ENCODE peak calls at places on chromosomes 11 and 22, in six cellular contexts. Q, J, H, K, N and Z are unnamed samples.

GRCh38 chr11:97739892-97740782 is 1280.6 kb upstream of the CNTN5 start:
- DNase-seq in Q (no peak), J (no peak), H (no peak), K (no peak), N (peak; percentile 94), Z (no peak)

GRCh38 chr11:84969103-84969502 is 658.0 kb downstream of the DLG2 start:
- DNase-seq in Q (no peak), J (no peak), H (peak; percentile 12), K (no peak), N (peak; percentile 0), Z (no peak)

GRCh38 chr11:69799582-69799981 is 19.6 kb downstream of the FGF3 start:
- DNase-seq in Q (no peak), J (no peak), H (no peak), K (no peak), N (peak; percentile 11), Z (no peak)

GRCh38 chr11:74686792-74687191 is 44.4 kb downstream of the CHRDL2 start:
- DNase-seq in Q (no peak), J (no peak), H (no peak), K (no peak), N (peak; percentile 63), Z (no peak)

GRCh38 chr11:13016415-13016814 is 7.3 kb downstream of the RASSF10 start:
- DNase-seq in Q (no peak), J (no peak), H (no peak), K (no peak), N (no peak), Z (no peak)

GRCh38 chr11:12245549-12245986 is 131.8 kb upstream of the PARVA start:
- DNase-seq in Q (no peak), J (no peak), H (peak; percentile 46), K (no peak), N (no peak), Z (no peak)

GRCh38 chr11:27718853-27719574 is 18.8 kb upstream of the BDNF start:
- DNase-seq in Q (no peak), J (no peak), H (no peak), K (peak; percentile 45), N (peak; percentile 55), Z (no peak)

GRCh38 chr22:38238519-38239051 is 34.2 kb downstream of the TMEM184B start:
- DNase-seq in Q (no peak), J (no peak), H (peak; percentile 78), K (no peak), N (peak; percentile 75), Z (no peak)

GRCh38 chr11:118853693-118854092 is 30.0 kb upstream of the CXCR5 start:
- DNase-seq in Q (no peak), J (no peak), H (no peak), K (no peak), N (no peak), Z (no peak)

GRCh38 chr11:21811572-21811971 is 381.3 kb upstream of the ANO5 start:
- DNase-seq in Q (no peak), J (no peak), H (no peak), K (no peak), N (no peak), Z (no peak)

GRCh38 chr11:93700830-93701229 is 39.3 kb downstream of the CEP295 start:
- DNase-seq in Q (no peak), J (no peak), H (no peak), K (no peak), N (peak; percentile 55), Z (no peak)

GRCh38 chr11:68704887-68705286 is 20.5 kb downstream of the GAL start:
- DNase-seq in Q (no peak), J (no peak), H (no peak), K (no peak), N (no peak), Z (no peak)

GRCh38 chr11:18754308-18754707 is 28.3 kb upstream of the IGSF22 start:
- DNase-seq in Q (no peak), J (no peak), H (no peak), K (no peak), N (no peak), Z (no peak)

DNA sequence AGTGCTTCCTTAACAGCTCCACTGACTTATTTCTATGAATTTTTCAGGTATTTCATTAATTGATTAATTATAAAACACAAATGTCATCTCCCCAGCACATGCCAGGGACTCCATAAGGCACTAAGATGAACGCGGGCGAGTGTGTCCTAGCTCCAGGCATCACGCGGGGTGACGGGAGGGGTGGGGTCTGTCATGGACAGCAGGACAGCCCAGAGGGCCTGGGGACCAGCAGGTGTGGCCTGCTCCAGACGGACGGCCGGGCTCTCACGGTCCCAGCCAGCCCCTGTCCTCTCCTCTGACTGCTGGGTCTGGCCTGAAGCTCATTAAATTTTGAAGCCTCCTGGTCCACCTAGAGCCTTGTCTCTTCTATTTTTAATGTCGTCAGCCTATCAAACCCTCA is 531.1 kb downstream of the BRD1 start:
- DNase-seq in Q (no peak), J (no peak), H (no peak), K (no peak), N (no peak), Z (no peak)
- TF ChIP-seq CTCF in Q (no peak), J (no peak), H (no peak), K (no peak), N (no peak), Z (no peak)

GRCh38 chr11:95545116-95545875 is 244.3 kb downstream of the FAM76B start:
- DNase-seq in Q (no peak), J (no peak), H (no peak), K (no peak), N (no peak), Z (no peak)
- TF ChIP-seq CTCF in Q (no peak), J (no peak), H (no peak), K (no peak), N (peak; percentile 4), Z (no peak)

GRCh38 chr11:45250035-45250693 is 36.0 kb downstream of the SYT13 start:
- DNase-seq in Q (no peak), J (no peak), H (peak; percentile 23), K (no peak), N (peak; percentile 17), Z (no peak)

GRCh38 chr11:45254070-45254469 is 32.1 kb downstream of the SYT13 start:
- DNase-seq in Q (no peak), J (no peak), H (no peak), K (no peak), N (no peak), Z (no peak)

GRCh38 chr11:45252134-45252856 is 33.8 kb downstream of the SYT13 start:
- DNase-seq in Q (peak; percentile 45), J (peak; percentile 52), H (peak; percentile 70), K (peak; percentile 68), N (peak; percentile 35), Z (peak; percentile 71)

GRCh38 chr11:45252877-45253276 is 33.3 kb downstream of the SYT13 start:
- DNase-seq in Q (no peak), J (no peak), H (no peak), K (no peak), N (no peak), Z (no peak)

DNA sequence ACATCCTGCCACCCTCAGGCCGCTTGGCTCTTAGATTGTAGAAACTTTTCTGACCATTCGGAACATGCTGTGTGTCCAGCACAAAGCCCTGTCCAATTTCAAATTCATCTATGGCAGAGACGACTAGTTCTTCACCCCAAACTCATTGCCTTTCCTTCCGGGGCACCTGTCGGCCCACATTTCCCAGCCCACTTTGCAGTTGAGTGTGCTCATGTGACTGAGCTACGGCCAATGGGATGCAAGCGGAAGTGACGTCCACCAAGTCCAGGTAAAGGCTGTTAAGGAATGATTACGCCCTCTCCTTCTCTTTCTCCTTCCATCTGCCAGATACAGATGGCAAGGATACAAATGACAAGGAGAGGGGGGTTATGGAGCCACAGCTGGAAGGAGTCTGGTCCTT is 32.5 kb downstream of the SYT13 start:
- DNase-seq in Q (no peak), J (no peak), H (no peak), K (no peak), N (no peak), Z (no peak)
- TF ChIP-seq CTCF in Q (no peak), J (no peak), H (no peak), K (no peak), N (no peak), Z (no peak)

DNA sequence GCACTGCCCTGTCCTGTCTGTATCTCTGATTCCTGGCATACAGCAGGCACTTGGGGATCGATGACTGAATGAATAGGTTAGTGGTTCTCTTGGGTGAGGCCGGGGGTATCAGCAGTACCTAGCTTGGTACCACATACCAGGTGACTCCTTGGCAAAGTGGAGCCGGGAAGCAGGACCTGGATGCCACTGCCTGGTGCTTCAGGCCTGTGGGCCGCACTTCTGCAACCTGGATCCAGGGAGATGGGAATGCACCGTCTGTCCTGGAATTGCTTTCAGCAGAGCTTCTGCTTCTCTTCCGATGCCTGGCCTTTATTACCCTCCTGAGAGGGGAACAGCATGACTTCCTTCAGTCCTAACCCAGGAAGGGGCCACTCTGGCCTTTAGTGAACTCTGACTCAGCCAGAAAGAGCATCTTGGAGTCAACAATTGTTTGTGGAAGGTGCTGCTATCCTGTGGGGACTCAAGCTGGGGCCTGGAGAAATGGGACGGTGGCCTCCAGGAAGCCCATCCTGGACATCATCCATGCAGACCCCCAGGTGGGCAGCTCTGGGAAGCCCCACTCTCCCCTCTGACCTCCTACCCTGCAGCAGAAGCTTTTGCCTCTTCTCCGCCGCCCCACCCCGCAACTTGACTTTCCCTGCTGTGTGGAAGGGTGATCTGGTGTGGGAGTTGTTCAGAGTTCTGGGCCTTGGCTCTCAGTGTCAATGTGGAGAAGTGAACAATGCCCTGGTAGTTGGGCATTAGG is 5.1 kb downstream of the CD82 start:
- DNase-seq in Q (no peak), J (no peak), H (no peak), K (no peak), N (no peak), Z (no peak)
- TF ChIP-seq CTCF in Q (no peak), J (no peak), H (no peak), K (no peak), N (no peak), Z (no peak)

DNA sequence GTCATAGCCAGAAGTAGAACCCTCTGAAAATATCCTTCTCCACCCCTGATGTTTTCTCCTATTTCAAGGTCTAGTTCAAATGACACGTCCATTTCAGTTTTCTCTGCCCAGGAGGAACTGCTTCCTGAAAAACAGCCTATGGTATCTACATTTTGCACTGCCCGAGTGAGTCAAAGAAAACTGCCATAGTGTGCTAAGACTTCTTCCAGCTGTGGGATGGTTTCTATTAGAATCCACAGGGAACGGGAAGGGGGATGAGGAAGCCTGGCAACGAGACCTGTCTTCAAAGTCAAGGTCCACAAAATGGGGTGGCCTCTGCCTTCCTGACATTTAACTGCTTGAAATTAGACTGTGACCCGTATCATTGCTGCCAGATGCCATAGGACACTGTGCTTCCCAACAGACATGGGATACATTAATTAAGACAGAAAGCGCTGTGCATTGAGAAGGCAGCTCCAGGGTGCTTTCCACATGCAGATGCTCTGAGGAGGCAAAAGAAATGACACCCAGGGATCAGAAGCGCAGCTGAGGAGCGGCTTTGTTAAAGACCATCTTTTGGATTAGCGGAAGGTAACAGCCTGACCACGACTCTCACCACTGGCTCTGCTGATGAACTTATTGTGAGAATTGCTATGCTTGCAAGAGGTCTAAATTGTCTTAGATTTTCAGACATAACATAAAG is 39.4 kb upstream of the NUP50 start:
- DNase-seq in Q (no peak), J (no peak), H (no peak), K (no peak), N (no peak), Z (no peak)
- TF ChIP-seq CTCF in Q (no peak), J (no peak), H (no peak), K (no peak), N (no peak), Z (no peak)

GRCh38 chr11:6062691-6063358 is 32.3 kb upstream of the OR56A1 start:
- DNase-seq in Q (no peak), J (no peak), H (no peak), K (no peak), N (no peak), Z (no peak)
- TF ChIP-seq CTCF in Q (no peak), J (no peak), H (no peak), K (no peak), N (no peak), Z (no peak)

GRCh38 chr11:10688401-10688800 is 5.2 kb downstream of the IRAG1 start:
- DNase-seq in Q (no peak), J (no peak), H (no peak), K (no peak), N (no peak), Z (no peak)
- TF ChIP-seq CTCF in Q (no peak), J (no peak), H (no peak), K (peak; percentile 47), N (peak; percentile 43), Z (no peak)